ENCODE peak calls at places on chromosomes 6 and 20, in five cellular contexts. O, S, W, M and V are unnamed samples.

GRCh38 chr20:7383218-7383617 is 557.0 kb downstream of the HAO1 start:
- DNase-seq in O (no peak), S (no peak), W (no peak), M (no peak), V (no peak)

GRCh38 chr6:153503810-153504209 is 372.7 kb upstream of the RGS17 start:
- DNase-seq in O (no peak), S (no peak), W (peak; percentile 14), M (no peak), V (no peak)

GRCh38 chr6:19270616-19271015 is 566.6 kb upstream of the ID4 start:
- DNase-seq in O (no peak), S (no peak), W (no peak), M (no peak), V (no peak)

GRCh38 chr6:104940881-104941693 is 15.8 kb upstream of the LIN28B start:
- DNase-seq in O (no peak), S (no peak), W (no peak), M (peak; percentile 45), V (peak; percentile 29)

GRCh38 chr6:147538821-147539220 is 30.3 kb downstream of the SAMD5 start:
- DNase-seq in O (no peak), S (no peak), W (no peak), M (no peak), V (no peak)

GRCh38 chr6:89580997-89581666 is 57.4 kb downstream of the LYRM2 start:
- DNase-seq in O (no peak), S (no peak), W (no peak), M (no peak), V (no peak)

GRCh38 chr6:134394905-134395304 is 77.0 kb upstream of the SGK1 start:
- DNase-seq in O (no peak), S (no peak), W (no peak), M (no peak), V (no peak)

GRCh38 chr20:25203891-25204320 is 8.4 kb downstream of the ENTPD6 start:
- DNase-seq in O (no peak), S (no peak), W (no peak), M (no peak), V (no peak)

GRCh38 chr20:31869942-31870702 is at the start of the genes DUSP15 and TTLL9:
- DNase-seq in O (peak; percentile 80), S (no peak), W (no peak), M (peak; percentile 61), V (peak; percentile 84)

GRCh38 chr6:64012351-64013060 is 376.9 kb downstream of the PHF3 start:
- DNase-seq in O (no peak), S (no peak), W (peak; percentile 43), M (no peak), V (no peak)

GRCh38 chr6:167163476-167164011 is 5.8 kb upstream of the GPR31 start:
- DNase-seq in O (no peak), S (no peak), W (no peak), M (no peak), V (no peak)

GRCh38 chr6:167157867-167158266 is at the start of gene GPR31:
- DNase-seq in O (no peak), S (no peak), W (no peak), M (no peak), V (no peak)

GRCh38 chr6:167162591-167162990 is 4.8 kb upstream of the GPR31 start:
- DNase-seq in O (no peak), S (no peak), W (no peak), M (no peak), V (no peak)

GRCh38 chr6:167165887-167166471 is 8.2 kb upstream of the GPR31 start:
- DNase-seq in O (no peak), S (no peak), W (no peak), M (no peak), V (no peak)

DNA sequence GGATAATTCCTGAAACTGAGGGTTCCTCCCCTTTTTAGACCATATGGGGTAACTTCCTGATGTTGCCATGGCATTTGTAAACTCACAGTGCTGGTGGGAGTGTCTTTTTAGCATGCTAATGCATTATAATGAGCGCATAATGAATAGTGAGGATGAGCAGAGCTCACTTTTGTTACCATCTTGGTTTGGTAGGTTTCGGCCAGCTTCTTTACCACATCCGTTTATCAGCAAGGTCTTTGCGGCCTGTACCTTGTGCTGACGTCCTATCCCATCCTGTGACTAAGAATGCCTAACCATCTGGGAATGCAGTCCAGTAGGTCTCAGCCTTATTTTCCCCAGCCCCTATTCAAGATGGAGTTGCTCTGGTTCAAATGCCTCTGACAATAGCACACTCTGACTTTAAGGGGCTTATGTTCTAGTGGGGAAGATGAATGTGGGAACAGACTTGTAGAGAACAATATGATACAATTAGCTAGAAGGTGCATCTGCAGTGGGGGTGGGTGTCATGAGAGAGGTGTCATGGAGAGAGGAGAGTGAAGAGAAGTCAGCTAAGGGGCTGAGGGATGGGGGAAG is 4.2 kb upstream of the GPR31 start:
- DNase-seq in O (no peak), S (no peak), W (no peak), M (no peak), V (no peak)
- H3K27ac ChIP-seq in O (no peak overlapping the region), S (no peak overlapping the region), W (no peak overlapping the region), M (no peak overlapping the region), V (no peak overlapping the region)

GRCh38 chr6:167397712-167398111 is 72.8 kb downstream of the TTLL2 start:
- DNase-seq in O (no peak), S (no peak), W (no peak), M (no peak), V (no peak)
- H3K27ac ChIP-seq in O (no peak overlapping the region), S (peak overlapping the region; percentile 67), W (no peak overlapping the region), M (no peak overlapping the region), V (no peak overlapping the region)

DNA sequence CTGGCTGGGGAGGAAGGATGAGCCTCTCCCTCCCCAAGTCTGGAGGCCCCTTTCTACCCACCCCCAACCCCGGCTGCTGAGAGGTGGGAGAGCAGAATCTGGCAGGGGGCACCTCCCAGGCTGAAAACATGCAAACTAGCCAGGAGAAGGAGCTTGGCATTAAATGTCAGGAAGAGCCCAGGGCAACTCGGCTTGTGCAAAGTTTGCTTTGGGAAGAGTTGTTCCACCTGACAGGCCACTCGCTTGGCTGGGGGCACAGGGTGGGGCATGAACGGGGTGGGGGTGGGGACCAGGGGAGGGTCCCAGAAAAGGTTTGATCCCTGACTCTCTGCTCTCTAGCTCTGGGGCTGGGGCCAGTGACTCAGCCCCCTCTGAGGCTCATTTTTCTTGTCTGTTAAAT is 3.0 kb downstream of the SPDEF start:
- DNase-seq in O (no peak), S (no peak), W (no peak), M (no peak), V (no peak)
- H3K27ac ChIP-seq in O (no peak overlapping the region), S (no peak overlapping the region), W (peak overlapping the region; percentile 93), M (no peak overlapping the region), V (no peak overlapping the region)

GRCh38 chr6:35708585-35708984 is 19.9 kb upstream of the FKBP5 start:
- DNase-seq in O (no peak), S (no peak), W (no peak), M (no peak), V (no peak)

GRCh38 chr6:35711731-35712130 is 23.0 kb upstream of the FKBP5 start:
- DNase-seq in O (no peak), S (no peak), W (no peak), M (no peak), V (no peak)

GRCh38 chr6:35707714-35708407 is 19.1 kb upstream of the FKBP5 start:
- DNase-seq in O (no peak), S (no peak), W (no peak), M (no peak), V (no peak)

GRCh38 chr6:35713006-35713405 is 23.8 kb upstream of the ARMC12 start:
- DNase-seq in O (peak; percentile 32), S (no peak), W (no peak), M (no peak), V (no peak)

GRCh38 chr6:35710241-35710847 is 21.6 kb upstream of the FKBP5 start:
- DNase-seq in O (peak; percentile 12), S (no peak), W (no peak), M (no peak), V (no peak)
- H3K27ac ChIP-seq in O (no peak overlapping the region), S (peak overlapping the region; percentile 69), W (no peak overlapping the region), M (no peak overlapping the region), V (no peak overlapping the region)

GRCh38 chr6:52019851-52020250 is 67.6 kb downstream of the PKHD1 start:
- DNase-seq in O (no peak), S (no peak), W (no peak), M (no peak), V (no peak)

GRCh38 chr6:52024451-52025068 is 62.9 kb downstream of the PKHD1 start:
- DNase-seq in O (no peak), S (no peak), W (no peak), M (no peak), V (no peak)

GRCh38 chr6:52022675-52023074 is 64.7 kb downstream of the PKHD1 start:
- DNase-seq in O (no peak), S (no peak), W (no peak), M (no peak), V (peak; percentile 22)

GRCh38 chr6:52019092-52019491 is 68.3 kb downstream of the PKHD1 start:
- DNase-seq in O (no peak), S (no peak), W (no peak), M (no peak), V (no peak)

GRCh38 chr6:52020961-52021570 is 66.3 kb downstream of the PKHD1 start:
- DNase-seq in O (no peak), S (no peak), W (peak; percentile 10), M (no peak), V (no peak)
- H3K27ac ChIP-seq in O (no peak overlapping the region), S (no peak overlapping the region), W (no peak overlapping the region), M (no peak overlapping the region), V (no peak overlapping the region)